ENCODE peak calls at places on chromosome 21, in four cellular contexts. One of them, this sample, is unnamed.
A peak's percentile ranks its signal among the peaks of the same experiment; 100 is the strongest.

GRCh38 chr21:42991992-42992740 is 17.8 kb downstream of the PKNOX1 start:
- DNase-seq in sigmoid colon: peak; percentile 96
- DNase-seq in heart right ventricle: peak; percentile 37
- DNase-seq in cardiac muscle cell: peak; percentile 95
- DNase-seq in this sample: no peak

GRCh38 chr21:22791986-22792560 is 1793.9 kb downstream of the NCAM2 start:
- DNase-seq in sigmoid colon: no peak
- DNase-seq in heart right ventricle: no peak
- DNase-seq in cardiac muscle cell: peak; percentile 62
- DNase-seq in this sample: peak; percentile 28

GRCh38 chr21:43192501-43193081 is 23.8 kb downstream of the CRYAA start:
- DNase-seq in sigmoid colon: peak; percentile 39
- DNase-seq in heart right ventricle: no peak
- DNase-seq in cardiac muscle cell: no peak
- DNase-seq in this sample: no peak

GRCh38 chr21:43193651-43194302 is 25.0 kb downstream of the CRYAA start:
- DNase-seq in sigmoid colon: peak; percentile 63
- DNase-seq in heart right ventricle: peak; percentile 62
- DNase-seq in cardiac muscle cell: peak; percentile 90
- DNase-seq in this sample: no peak

GRCh38 chr21:15282666-15283065 is 217.9 kb upstream of the NRIP1 start:
- DNase-seq in sigmoid colon: no peak
- DNase-seq in heart right ventricle: no peak
- DNase-seq in cardiac muscle cell: peak; percentile 26
- DNase-seq in this sample: no peak

GRCh38 chr21:45015469-45015860 is 58.9 kb upstream of the ADARB1 start:
- DNase-seq in sigmoid colon: no peak
- DNase-seq in heart right ventricle: peak; percentile 4
- DNase-seq in cardiac muscle cell: no peak
- DNase-seq in this sample: no peak

GRCh38 chr21:18373631-18374030 is 30.0 kb downstream of the TMPRSS15 start:
- DNase-seq in sigmoid colon: no peak
- DNase-seq in heart right ventricle: no peak
- DNase-seq in cardiac muscle cell: no peak
- DNase-seq in this sample: no peak

GRCh38 chr21:45001134-45002095 is 61.6 kb downstream of the SLX9 start:
- DNase-seq in sigmoid colon: peak; percentile 94
- DNase-seq in heart right ventricle: peak; percentile 75
- DNase-seq in cardiac muscle cell: peak; percentile 77
- DNase-seq in this sample: no peak

GRCh38 chr21:42942244-42942643 is 16.8 kb upstream of the ERVH48-1 start:
- DNase-seq in sigmoid colon: peak; percentile 4
- DNase-seq in heart right ventricle: no peak
- DNase-seq in cardiac muscle cell: no peak
- DNase-seq in this sample: no peak

GRCh38 chr21:14876464-14876863 is 188.3 kb downstream of the NRIP1 start:
- DNase-seq in sigmoid colon: no peak
- DNase-seq in heart right ventricle: no peak
- DNase-seq in cardiac muscle cell: no peak
- DNase-seq in this sample: no peak

GRCh38 chr21:17828223-17828622 is 9.1 kb upstream of the C21orf91 start:
- DNase-seq in sigmoid colon: no peak
- DNase-seq in heart right ventricle: no peak
- DNase-seq in cardiac muscle cell: peak; percentile 35
- DNase-seq in this sample: no peak

GRCh38 chr21:22993144-22993543 is 1994.9 kb downstream of the NCAM2 start:
- DNase-seq in sigmoid colon: no peak
- DNase-seq in heart right ventricle: no peak
- DNase-seq in cardiac muscle cell: no peak
- DNase-seq in this sample: no peak

GRCh38 chr21:17789660-17790059 is 29.5 kb downstream of the C21orf91 start:
- DNase-seq in sigmoid colon: no peak
- DNase-seq in heart right ventricle: no peak
- DNase-seq in cardiac muscle cell: no peak
- DNase-seq in this sample: no peak

GRCh38 chr21:28822882-28823335 is 169.8 kb downstream of the LTN1 start:
- DNase-seq in sigmoid colon: no peak
- DNase-seq in heart right ventricle: no peak
- DNase-seq in cardiac muscle cell: peak; percentile 38
- DNase-seq in this sample: peak; percentile 3

GRCh38 chr21:43609501-43610340 is 49.6 kb downstream of the HSF2BP start:
- DNase-seq in sigmoid colon: peak; percentile 73
- DNase-seq in heart right ventricle: no peak
- DNase-seq in cardiac muscle cell: peak; percentile 85
- DNase-seq in this sample: no peak

GRCh38 chr21:28961927-28962326 is 30.8 kb downstream of the LTN1 start:
- DNase-seq in sigmoid colon: no peak
- DNase-seq in heart right ventricle: no peak
- DNase-seq in cardiac muscle cell: no peak
- DNase-seq in this sample: no peak

GRCh38 chr21:15170614-15171013 is 105.8 kb upstream of the NRIP1 start:
- DNase-seq in sigmoid colon: no peak
- DNase-seq in heart right ventricle: no peak
- DNase-seq in cardiac muscle cell: no peak
- DNase-seq in this sample: no peak

GRCh38 chr21:45051580-45052434 is 22.6 kb upstream of the ADARB1 start:
- DNase-seq in sigmoid colon: no peak
- DNase-seq in heart right ventricle: no peak
- DNase-seq in cardiac muscle cell: no peak
- DNase-seq in this sample: no peak

GRCh38 chr21:17819878-17820232 is 699 bp upstream of the C21orf91 start:
- DNase-seq in sigmoid colon: no peak
- DNase-seq in heart right ventricle: no peak
- DNase-seq in cardiac muscle cell: no peak
- DNase-seq in this sample: no peak

GRCh38 chr21:18274370-18274769 is 29.7 kb downstream of the CHODL start:
- DNase-seq in sigmoid colon: no peak
- DNase-seq in heart right ventricle: no peak
- DNase-seq in cardiac muscle cell: no peak
- DNase-seq in this sample: no peak

GRCh38 chr21:38027901-38028300 is 111.6 kb upstream of the KCNJ6 start:
- DNase-seq in sigmoid colon: no peak
- DNase-seq in heart right ventricle: no peak
- DNase-seq in cardiac muscle cell: peak; percentile 3
- DNase-seq in this sample: no peak

GRCh38 chr21:36904093-36904666 is 62.3 kb downstream of the HLCS start:
- DNase-seq in sigmoid colon: no peak
- DNase-seq in heart right ventricle: no peak
- DNase-seq in cardiac muscle cell: no peak
- DNase-seq in this sample: no peak
- TF ChIP-seq CTCF in sigmoid colon: no peak
- TF ChIP-seq CTCF in heart right ventricle: no peak
- TF ChIP-seq CTCF in cardiac muscle cell: no peak
- TF ChIP-seq CTCF in this sample: no peak

GRCh38 chr21:33355996-33356395 is 31.2 kb downstream of the IFNAR1 start:
- DNase-seq in sigmoid colon: no peak
- DNase-seq in heart right ventricle: no peak
- DNase-seq in cardiac muscle cell: no peak
- DNase-seq in this sample: no peak

GRCh38 chr21:33357177-33357576 is 32.4 kb downstream of the IFNAR1 start:
- DNase-seq in sigmoid colon: no peak
- DNase-seq in heart right ventricle: no peak
- DNase-seq in cardiac muscle cell: no peak
- DNase-seq in this sample: no peak

GRCh38 chr21:33350676-33351075 is 25.9 kb downstream of the IFNAR1 start:
- DNase-seq in sigmoid colon: no peak
- DNase-seq in heart right ventricle: no peak
- DNase-seq in cardiac muscle cell: no peak
- DNase-seq in this sample: no peak

GRCh38 chr21:33359446-33359845 is 34.7 kb downstream of the IFNAR1 start:
- DNase-seq in sigmoid colon: no peak
- DNase-seq in heart right ventricle: no peak
- DNase-seq in cardiac muscle cell: no peak
- DNase-seq in this sample: no peak

DNA sequence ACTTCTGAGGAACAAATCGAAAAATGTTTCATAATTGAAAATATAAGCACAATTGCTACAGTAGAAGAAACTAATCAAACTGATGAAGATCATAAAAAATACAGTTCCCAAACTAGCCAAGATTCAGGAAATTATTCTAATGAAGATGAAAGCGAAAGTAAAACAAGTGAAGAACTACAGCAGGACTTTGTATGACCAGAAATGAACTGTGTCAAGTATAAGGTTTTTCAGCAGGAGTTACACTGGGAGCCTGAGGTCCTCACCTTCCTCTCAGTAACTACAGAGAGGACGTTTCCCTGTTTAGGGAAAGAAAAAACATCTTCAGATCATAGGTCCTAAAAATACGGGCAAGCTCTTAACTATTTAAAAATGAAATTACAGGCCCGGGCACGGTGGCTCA is 30.6 kb downstream of the IFNAR1 start:
- DNase-seq in sigmoid colon: no peak
- DNase-seq in heart right ventricle: no peak
- DNase-seq in cardiac muscle cell: no peak
- DNase-seq in this sample: no peak
- TF ChIP-seq CTCF in sigmoid colon: no peak
- TF ChIP-seq CTCF in heart right ventricle: no peak
- TF ChIP-seq CTCF in cardiac muscle cell: no peak
- TF ChIP-seq CTCF in this sample: no peak

GRCh38 chr21:32411366-32412161 is 942 bp upstream of the EVA1C start:
- DNase-seq in sigmoid colon: peak; percentile 97
- DNase-seq in heart right ventricle: peak; percentile 95
- DNase-seq in cardiac muscle cell: peak; percentile 90
- DNase-seq in this sample: peak; percentile 41
- TF ChIP-seq CTCF in sigmoid colon: no peak
- TF ChIP-seq CTCF in heart right ventricle: no peak
- TF ChIP-seq CTCF in cardiac muscle cell: no peak
- TF ChIP-seq CTCF in this sample: no peak

GRCh38 chr21:31397515-31397926 is 53.5 kb upstream of the TIAM1 start:
- DNase-seq in sigmoid colon: no peak
- DNase-seq in heart right ventricle: no peak
- DNase-seq in cardiac muscle cell: peak; percentile 58
- DNase-seq in this sample: no peak

GRCh38 chr21:31394309-31394708 is 50.2 kb upstream of the TIAM1 start:
- DNase-seq in sigmoid colon: no peak
- DNase-seq in heart right ventricle: no peak
- DNase-seq in cardiac muscle cell: no peak
- DNase-seq in this sample: no peak

GRCh38 chr21:31397939-31398338 is 53.9 kb upstream of the TIAM1 start:
- DNase-seq in sigmoid colon: no peak
- DNase-seq in heart right ventricle: no peak
- DNase-seq in cardiac muscle cell: no peak
- DNase-seq in this sample: no peak

GRCh38 chr21:31396399-31396798 is 52.3 kb upstream of the TIAM1 start:
- DNase-seq in sigmoid colon: no peak
- DNase-seq in heart right ventricle: no peak
- DNase-seq in cardiac muscle cell: no peak
- DNase-seq in this sample: no peak

GRCh38 chr21:31395268-31395667 is 51.2 kb upstream of the TIAM1 start:
- DNase-seq in sigmoid colon: no peak
- DNase-seq in heart right ventricle: no peak
- DNase-seq in cardiac muscle cell: no peak
- DNase-seq in this sample: peak; percentile 31
- TF ChIP-seq CTCF in sigmoid colon: no peak
- TF ChIP-seq CTCF in heart right ventricle: no peak
- TF ChIP-seq CTCF in cardiac muscle cell: no peak
- TF ChIP-seq CTCF in this sample: no peak

DNA sequence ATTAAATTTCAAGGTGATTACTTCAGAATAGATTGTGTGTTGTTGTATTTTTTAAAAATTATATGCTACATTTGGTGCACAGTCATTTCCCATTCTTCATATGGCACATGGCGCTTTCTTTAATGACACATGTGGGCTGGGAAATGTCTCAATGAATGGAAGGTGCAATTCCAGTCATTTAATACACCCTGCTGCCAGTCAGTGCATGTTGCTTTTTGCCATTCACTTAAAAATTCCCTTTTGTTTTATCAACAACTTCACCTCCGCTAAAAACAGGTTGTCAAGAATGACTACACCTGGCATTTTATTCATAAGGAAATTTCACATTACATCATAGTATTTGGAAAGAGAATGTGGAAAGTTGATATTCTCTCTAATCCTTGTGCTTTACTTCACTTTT is 716.4 kb upstream of the ADAMTS5 start:
- DNase-seq in sigmoid colon: no peak
- DNase-seq in heart right ventricle: no peak
- DNase-seq in cardiac muscle cell: no peak
- DNase-seq in this sample: no peak
- TF ChIP-seq CTCF in sigmoid colon: no peak
- TF ChIP-seq CTCF in heart right ventricle: no peak
- TF ChIP-seq CTCF in cardiac muscle cell: no peak
- TF ChIP-seq CTCF in this sample: no peak

GRCh38 chr21:39033878-39034589 is 149.2 kb downstream of the PSMG1 start:
- DNase-seq in sigmoid colon: peak; percentile 68
- DNase-seq in heart right ventricle: no peak
- DNase-seq in cardiac muscle cell: peak; percentile 49
- DNase-seq in this sample: no peak

GRCh38 chr21:39034590-39035536 is 148.4 kb downstream of the PSMG1 start:
- DNase-seq in sigmoid colon: peak; percentile 27
- DNase-seq in heart right ventricle: no peak
- DNase-seq in cardiac muscle cell: no peak
- DNase-seq in this sample: no peak

GRCh38 chr21:39040494-39041110 is 142.6 kb downstream of the PSMG1 start:
- DNase-seq in sigmoid colon: peak; percentile 30
- DNase-seq in heart right ventricle: no peak
- DNase-seq in cardiac muscle cell: peak; percentile 48
- DNase-seq in this sample: no peak

GRCh38 chr21:39036581-39036980 is 146.7 kb downstream of the PSMG1 start:
- DNase-seq in sigmoid colon: peak; percentile 15
- DNase-seq in heart right ventricle: no peak
- DNase-seq in cardiac muscle cell: no peak
- DNase-seq in this sample: no peak

DNA sequence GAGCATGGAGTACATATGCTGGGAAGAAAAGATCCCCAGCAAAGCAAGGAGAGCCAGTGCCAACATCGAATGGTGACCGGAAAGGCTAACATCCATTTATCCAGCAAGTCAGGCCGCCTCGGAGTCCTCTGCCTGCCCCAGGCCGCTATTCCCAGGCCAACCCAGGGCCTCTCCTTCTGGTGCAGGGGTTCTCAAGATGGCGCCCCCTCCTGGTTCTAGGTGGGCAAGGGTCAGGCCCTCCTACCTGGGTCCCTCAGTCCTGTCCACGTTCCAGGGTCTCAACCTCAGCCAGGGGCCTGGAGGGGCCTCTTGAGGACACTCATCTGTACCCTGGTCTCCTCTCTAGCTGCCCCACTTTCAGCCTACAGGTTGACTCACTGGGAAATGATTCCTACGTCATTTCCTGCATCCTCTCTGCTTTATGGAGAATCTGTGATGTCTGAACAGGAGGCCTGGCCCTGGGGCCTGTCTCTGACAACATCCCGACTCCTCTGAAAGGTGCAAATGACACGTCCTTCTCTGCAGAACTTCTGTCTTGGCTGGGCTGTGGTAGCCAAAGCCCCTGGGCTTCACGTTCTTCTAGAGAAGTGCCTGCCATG is 145.3 kb downstream of the PSMG1 start:
- DNase-seq in sigmoid colon: peak; percentile 56
- DNase-seq in heart right ventricle: no peak
- DNase-seq in cardiac muscle cell: no peak
- DNase-seq in this sample: no peak
- TF ChIP-seq CTCF in sigmoid colon: no peak
- TF ChIP-seq CTCF in heart right ventricle: no peak
- TF ChIP-seq CTCF in cardiac muscle cell: no peak
- TF ChIP-seq CTCF in this sample: no peak